ENCODE peak calls at places on chromosomes 6 and 20, in six cellular contexts. G, L, J, X, P and I are unnamed samples.

GRCh38 chr6:53526000-53526399 is 18.9 kb downstream of the GCLC start:
- DNase-seq in G (no peak), L (no peak), J (no peak), X (no peak), P (no peak), I (no peak)

GRCh38 chr6:146286976-146287375 is 256.7 kb upstream of the RAB32 start:
- DNase-seq in G (no peak), L (no peak), J (no peak), X (no peak), P (no peak), I (no peak)

GRCh38 chr6:108744244-108744972 is 103.8 kb upstream of the ARMC2 start:
- DNase-seq in G (no peak), L (no peak), J (no peak), X (no peak), P (no peak), I (no peak)

GRCh38 chr6:137001287-137001976 is 43.3 kb downstream of the IL20RA start:
- DNase-seq in G (no peak), L (no peak), J (no peak), X (no peak), P (no peak), I (no peak)

GRCh38 chr6:50791900-50792508 is 26.7 kb upstream of the TFAP2B start:
- DNase-seq in G (peak; percentile 42), L (peak; percentile 66), J (peak; percentile 8), X (peak; percentile 33), P (no peak), I (no peak)

GRCh38 chr20:57714409-57715267 is 4.8 kb upstream of the PMEPA1 start:
- DNase-seq in G (no peak), L (peak; percentile 68), J (no peak), X (peak; percentile 83), P (no peak), I (no peak)

GRCh38 chr20:59752101-59752586 is 147.8 kb downstream of the PHACTR3 start:
- DNase-seq in G (no peak), L (no peak), J (peak; percentile 10), X (peak; percentile 1), P (no peak), I (no peak)

GRCh38 chr20:35561671-35562070 is 19.8 kb downstream of the ERGIC3 start:
- DNase-seq in G (no peak), L (no peak), J (no peak), X (no peak), P (peak; percentile 35), I (no peak)

GRCh38 chr20:61719691-61720347 is 345.9 kb downstream of the TAF4 start:
- DNase-seq in G (no peak), L (no peak), J (no peak), X (no peak), P (no peak), I (no peak)